ENCODE peak calls at places on chromosomes 6 and 20, in nine cellular contexts. One of them, this sample, is unnamed.

GRCh38 chr6:35419961-35420360 is 32.2 kb upstream of the FANCE start:
- DNase-seq in H4: no peak
- DNase-seq in T-helper 17 cell: no peak
- DNase-seq in GM12865: no peak
- DNase-seq in activated naive CD4-positive, alpha-beta T cell treated with Interleukin-2 at 50 U/mL for 16 hours: no peak
- DNase-seq in epithelial cell of prostate: no peak
- DNase-seq in adipocyte: no peak
- DNase-seq in A172: no peak
- DNase-seq in A549: no peak
- DNase-seq in this sample: no peak

GRCh38 chr6:155212616-155213380 is 51.0 kb upstream of the CLDN20 start:
- DNase-seq in epithelial cell of prostate: no peak
- DNase-seq in A549: no peak
- DNase-seq in adipocyte: no peak
- DNase-seq in activated naive CD4-positive, alpha-beta T cell treated with Interleukin-2 at 50 U/mL for 16 hours: no peak
- DNase-seq in GM12865: no peak
- DNase-seq in A172: no peak
- DNase-seq in H4: no peak
- DNase-seq in T-helper 17 cell: no peak
- DNase-seq in this sample: no peak

GRCh38 chr20:3751664-3752385 is 15.7 kb downstream of the ADISSP start:
- DNase-seq in GM12865: peak
- DNase-seq in epithelial cell of prostate: no peak
- DNase-seq in adipocyte: no peak
- DNase-seq in T-helper 17 cell: peak
- DNase-seq in H4: no peak
- DNase-seq in A172: no peak
- DNase-seq in activated naive CD4-positive, alpha-beta T cell treated with Interleukin-2 at 50 U/mL for 16 hours: peak
- DNase-seq in A549: peak
- DNase-seq in this sample: no peak

GRCh38 chr6:92376711-92377110 is 1042.6 kb downstream of the EPHA7 start:
- DNase-seq in epithelial cell of prostate: no peak
- DNase-seq in T-helper 17 cell: no peak
- DNase-seq in activated naive CD4-positive, alpha-beta T cell treated with Interleukin-2 at 50 U/mL for 16 hours: no peak
- DNase-seq in H4: peak
- DNase-seq in A549: no peak
- DNase-seq in GM12865: no peak
- DNase-seq in adipocyte: no peak
- DNase-seq in A172: peak
- DNase-seq in this sample: no peak

GRCh38 chr6:52597738-52598122 is 20.9 kb upstream of the TRAM2 start:
- DNase-seq in A172: no peak
- DNase-seq in T-helper 17 cell: no peak
- DNase-seq in activated naive CD4-positive, alpha-beta T cell treated with Interleukin-2 at 50 U/mL for 16 hours: no peak
- DNase-seq in GM12865: no peak
- DNase-seq in epithelial cell of prostate: no peak
- DNase-seq in adipocyte: no peak
- DNase-seq in H4: no peak
- DNase-seq in A549: no peak
- DNase-seq in this sample: no peak

GRCh38 chr6:22470454-22471368 is 98.7 kb upstream of the HDGFL1 start:
- DNase-seq in A549: peak
- DNase-seq in H4: peak
- DNase-seq in activated naive CD4-positive, alpha-beta T cell treated with Interleukin-2 at 50 U/mL for 16 hours: no peak
- DNase-seq in adipocyte: peak
- DNase-seq in epithelial cell of prostate: peak
- DNase-seq in T-helper 17 cell: no peak
- DNase-seq in GM12865: peak
- DNase-seq in A172: peak
- DNase-seq in this sample: peak

GRCh38 chr6:33247977-33248642 is 23.6 kb downstream of the VPS52 start:
- DNase-seq in activated naive CD4-positive, alpha-beta T cell treated with Interleukin-2 at 50 U/mL for 16 hours: peak
- DNase-seq in A549: peak
- DNase-seq in epithelial cell of prostate: no peak
- DNase-seq in H4: peak
- DNase-seq in adipocyte: peak
- DNase-seq in T-helper 17 cell: peak
- DNase-seq in GM12865: peak
- DNase-seq in A172: peak
- DNase-seq in this sample: peak

GRCh38 chr20:57860576-57860975 is 150.8 kb upstream of the PMEPA1 start:
- DNase-seq in T-helper 17 cell: no peak
- DNase-seq in H4: no peak
- DNase-seq in A549: no peak
- DNase-seq in activated naive CD4-positive, alpha-beta T cell treated with Interleukin-2 at 50 U/mL for 16 hours: no peak
- DNase-seq in adipocyte: no peak
- DNase-seq in epithelial cell of prostate: no peak
- DNase-seq in GM12865: no peak
- DNase-seq in A172: no peak
- DNase-seq in this sample: no peak

GRCh38 chr6:156562636-156563035 is 214.5 kb upstream of the ARID1B start:
- DNase-seq in adipocyte: no peak
- DNase-seq in A172: no peak
- DNase-seq in T-helper 17 cell: no peak
- DNase-seq in epithelial cell of prostate: no peak
- DNase-seq in GM12865: no peak
- DNase-seq in H4: no peak
- DNase-seq in activated naive CD4-positive, alpha-beta T cell treated with Interleukin-2 at 50 U/mL for 16 hours: no peak
- DNase-seq in A549: no peak
- DNase-seq in this sample: no peak

GRCh38 chr6:11398451-11399326 is 138.9 kb upstream of the TMEM170B start:
- DNase-seq in T-helper 17 cell: no peak
- DNase-seq in H4: no peak
- DNase-seq in adipocyte: peak
- DNase-seq in GM12865: no peak
- DNase-seq in A549: peak
- DNase-seq in epithelial cell of prostate: no peak
- DNase-seq in A172: no peak
- DNase-seq in activated naive CD4-positive, alpha-beta T cell treated with Interleukin-2 at 50 U/mL for 16 hours: no peak
- DNase-seq in this sample: no peak

GRCh38 chr20:22901921-22902320 is 133.2 kb upstream of the SSTR4 start:
- DNase-seq in adipocyte: no peak
- DNase-seq in T-helper 17 cell: no peak
- DNase-seq in A172: no peak
- DNase-seq in GM12865: no peak
- DNase-seq in H4: no peak
- DNase-seq in epithelial cell of prostate: no peak
- DNase-seq in activated naive CD4-positive, alpha-beta T cell treated with Interleukin-2 at 50 U/mL for 16 hours: no peak
- DNase-seq in A549: no peak
- DNase-seq in this sample: no peak

GRCh38 chr6:34919651-34920050 is 30.6 kb downstream of the ANKS1A start:
- DNase-seq in epithelial cell of prostate: no peak
- DNase-seq in A172: peak
- DNase-seq in T-helper 17 cell: no peak
- DNase-seq in GM12865: no peak
- DNase-seq in H4: no peak
- DNase-seq in adipocyte: no peak
- DNase-seq in activated naive CD4-positive, alpha-beta T cell treated with Interleukin-2 at 50 U/mL for 16 hours: no peak
- DNase-seq in A549: no peak
- DNase-seq in this sample: peak

GRCh38 chr6:168200571-168201134 is 118.9 kb downstream of the DACT2 start:
- DNase-seq in A172: no peak
- DNase-seq in H4: no peak
- DNase-seq in GM12865: no peak
- DNase-seq in T-helper 17 cell: no peak
- DNase-seq in adipocyte: no peak
- DNase-seq in activated naive CD4-positive, alpha-beta T cell treated with Interleukin-2 at 50 U/mL for 16 hours: no peak
- DNase-seq in A549: no peak
- DNase-seq in epithelial cell of prostate: no peak
- DNase-seq in this sample: no peak

GRCh38 chr6:56374841-56375369 is 127.5 kb upstream of the COL21A1 start:
- DNase-seq in adipocyte: peak
- DNase-seq in A549: no peak
- DNase-seq in A172: no peak
- DNase-seq in epithelial cell of prostate: no peak
- DNase-seq in activated naive CD4-positive, alpha-beta T cell treated with Interleukin-2 at 50 U/mL for 16 hours: no peak
- DNase-seq in T-helper 17 cell: no peak
- DNase-seq in H4: peak
- DNase-seq in GM12865: no peak
- DNase-seq in this sample: peak

GRCh38 chr20:54865273-54865672 is 389.9 kb downstream of the DOK5 start:
- DNase-seq in A549: no peak
- DNase-seq in H4: no peak
- DNase-seq in epithelial cell of prostate: no peak
- DNase-seq in A172: no peak
- DNase-seq in adipocyte: no peak
- DNase-seq in activated naive CD4-positive, alpha-beta T cell treated with Interleukin-2 at 50 U/mL for 16 hours: no peak
- DNase-seq in GM12865: no peak
- DNase-seq in T-helper 17 cell: no peak
- DNase-seq in this sample: no peak

GRCh38 chr6:100171533-100172321 is 177.7 kb upstream of the MCHR2 start:
- DNase-seq in GM12865: peak
- DNase-seq in epithelial cell of prostate: peak
- DNase-seq in A172: peak
- DNase-seq in adipocyte: peak
- DNase-seq in A549: no peak
- DNase-seq in H4: peak
- DNase-seq in T-helper 17 cell: no peak
- DNase-seq in activated naive CD4-positive, alpha-beta T cell treated with Interleukin-2 at 50 U/mL for 16 hours: no peak
- DNase-seq in this sample: no peak

GRCh38 chr20:47568019-47568418 is 66.3 kb downstream of the NCOA3 start:
- DNase-seq in GM12865: no peak
- DNase-seq in epithelial cell of prostate: no peak
- DNase-seq in A549: peak
- DNase-seq in adipocyte: peak
- DNase-seq in H4: peak
- DNase-seq in A172: peak
- DNase-seq in T-helper 17 cell: no peak
- DNase-seq in activated naive CD4-positive, alpha-beta T cell treated with Interleukin-2 at 50 U/mL for 16 hours: no peak
- DNase-seq in this sample: peak

GRCh38 chr6:166497087-166497899 is 89.2 kb downstream of the RAMACL start:
- DNase-seq in T-helper 17 cell: no peak
- DNase-seq in epithelial cell of prostate: no peak
- DNase-seq in GM12865: no peak
- DNase-seq in H4: no peak
- DNase-seq in activated naive CD4-positive, alpha-beta T cell treated with Interleukin-2 at 50 U/mL for 16 hours: no peak
- DNase-seq in A549: no peak
- DNase-seq in A172: no peak
- DNase-seq in adipocyte: no peak
- DNase-seq in this sample: no peak

GRCh38 chr6:70563540-70563939 is 3.2 kb upstream of the SDHAF4 start:
- DNase-seq in H4: no peak
- DNase-seq in activated naive CD4-positive, alpha-beta T cell treated with Interleukin-2 at 50 U/mL for 16 hours: no peak
- DNase-seq in GM12865: no peak
- DNase-seq in epithelial cell of prostate: no peak
- DNase-seq in A549: peak
- DNase-seq in A172: no peak
- DNase-seq in adipocyte: peak
- DNase-seq in T-helper 17 cell: no peak
- DNase-seq in this sample: peak

GRCh38 chr6:108983151-108983550 is 111.5 kb downstream of the SESN1 start:
- DNase-seq in H4: no peak
- DNase-seq in T-helper 17 cell: no peak
- DNase-seq in adipocyte: peak
- DNase-seq in epithelial cell of prostate: no peak
- DNase-seq in GM12865: no peak
- DNase-seq in activated naive CD4-positive, alpha-beta T cell treated with Interleukin-2 at 50 U/mL for 16 hours: no peak
- DNase-seq in A172: no peak
- DNase-seq in A549: no peak
- DNase-seq in this sample: peak

GRCh38 chr6:44915111-44915510 is 413.0 kb upstream of the RUNX2 start:
- DNase-seq in A549: no peak
- DNase-seq in adipocyte: peak
- DNase-seq in epithelial cell of prostate: no peak
- DNase-seq in activated naive CD4-positive, alpha-beta T cell treated with Interleukin-2 at 50 U/mL for 16 hours: no peak
- DNase-seq in A172: no peak
- DNase-seq in GM12865: no peak
- DNase-seq in T-helper 17 cell: no peak
- DNase-seq in H4: no peak
- DNase-seq in this sample: peak

GRCh38 chr20:58706150-58706892 is 13.7 kb downstream of the NPEPL1 start:
- DNase-seq in A172: no peak
- DNase-seq in GM12865: no peak
- DNase-seq in A549: no peak
- DNase-seq in adipocyte: no peak
- DNase-seq in epithelial cell of prostate: no peak
- DNase-seq in H4: no peak
- DNase-seq in T-helper 17 cell: no peak
- DNase-seq in activated naive CD4-positive, alpha-beta T cell treated with Interleukin-2 at 50 U/mL for 16 hours: no peak
- DNase-seq in this sample: no peak

GRCh38 chr6:71419954-71420692 is 131.5 kb downstream of the OGFRL1 start:
- DNase-seq in H4: no peak
- DNase-seq in T-helper 17 cell: no peak
- DNase-seq in A172: no peak
- DNase-seq in A549: no peak
- DNase-seq in adipocyte: peak
- DNase-seq in activated naive CD4-positive, alpha-beta T cell treated with Interleukin-2 at 50 U/mL for 16 hours: no peak
- DNase-seq in GM12865: no peak
- DNase-seq in epithelial cell of prostate: no peak
- DNase-seq in this sample: no peak

GRCh38 chr6:49946835-49947234 is 17.1 kb downstream of the DEFB114 start:
- DNase-seq in T-helper 17 cell: no peak
- DNase-seq in A172: no peak
- DNase-seq in A549: no peak
- DNase-seq in GM12865: no peak
- DNase-seq in epithelial cell of prostate: no peak
- DNase-seq in adipocyte: no peak
- DNase-seq in activated naive CD4-positive, alpha-beta T cell treated with Interleukin-2 at 50 U/mL for 16 hours: no peak
- DNase-seq in H4: no peak
- DNase-seq in this sample: no peak

GRCh38 chr6:65055545-65055944 is 651.5 kb downstream of the EYS start:
- DNase-seq in adipocyte: no peak
- DNase-seq in T-helper 17 cell: no peak
- DNase-seq in GM12865: no peak
- DNase-seq in A172: no peak
- DNase-seq in activated naive CD4-positive, alpha-beta T cell treated with Interleukin-2 at 50 U/mL for 16 hours: no peak
- DNase-seq in H4: no peak
- DNase-seq in A549: no peak
- DNase-seq in epithelial cell of prostate: no peak
- DNase-seq in this sample: no peak

GRCh38 chr20:6388666-6389197 is 265.9 kb upstream of the FERMT1 start:
- DNase-seq in GM12865: no peak
- DNase-seq in A172: no peak
- DNase-seq in activated naive CD4-positive, alpha-beta T cell treated with Interleukin-2 at 50 U/mL for 16 hours: no peak
- DNase-seq in epithelial cell of prostate: no peak
- DNase-seq in adipocyte: no peak
- DNase-seq in T-helper 17 cell: no peak
- DNase-seq in H4: no peak
- DNase-seq in A549: no peak
- DNase-seq in this sample: no peak

GRCh38 chr20:51199920-51200319 is 177.0 kb upstream of the KCNG1 start:
- DNase-seq in A172: no peak
- DNase-seq in adipocyte: no peak
- DNase-seq in H4: no peak
- DNase-seq in epithelial cell of prostate: no peak
- DNase-seq in activated naive CD4-positive, alpha-beta T cell treated with Interleukin-2 at 50 U/mL for 16 hours: no peak
- DNase-seq in A549: no peak
- DNase-seq in GM12865: no peak
- DNase-seq in T-helper 17 cell: no peak
- DNase-seq in this sample: no peak

GRCh38 chr20:10864076-10864672 is 190.4 kb upstream of the JAG1 start:
- DNase-seq in H4: peak
- DNase-seq in A172: peak
- DNase-seq in T-helper 17 cell: no peak
- DNase-seq in A549: peak
- DNase-seq in adipocyte: peak
- DNase-seq in GM12865: no peak
- DNase-seq in activated naive CD4-positive, alpha-beta T cell treated with Interleukin-2 at 50 U/mL for 16 hours: no peak
- DNase-seq in epithelial cell of prostate: no peak
- DNase-seq in this sample: peak

GRCh38 chr6:64000873-64001497 is 365.4 kb downstream of the PHF3 start:
- DNase-seq in adipocyte: no peak
- DNase-seq in epithelial cell of prostate: no peak
- DNase-seq in GM12865: no peak
- DNase-seq in activated naive CD4-positive, alpha-beta T cell treated with Interleukin-2 at 50 U/mL for 16 hours: no peak
- DNase-seq in A172: no peak
- DNase-seq in A549: no peak
- DNase-seq in H4: no peak
- DNase-seq in T-helper 17 cell: no peak
- DNase-seq in this sample: no peak

GRCh38 chr6:37835923-37836322 is 16.4 kb downstream of the ZFAND3 start:
- DNase-seq in activated naive CD4-positive, alpha-beta T cell treated with Interleukin-2 at 50 U/mL for 16 hours: no peak
- DNase-seq in T-helper 17 cell: no peak
- DNase-seq in A549: no peak
- DNase-seq in GM12865: no peak
- DNase-seq in epithelial cell of prostate: no peak
- DNase-seq in A172: no peak
- DNase-seq in adipocyte: no peak
- DNase-seq in H4: no peak
- DNase-seq in this sample: no peak

This sample was measured in fibroblast of the aortic adventitia.